ENCODE peak calls at places on chromosome 12, in seven cellular contexts. W is H1, Q is GM12878, L is K562, G is HepG2, M is SK-N-SH, Y is HCT116. X is an unnamed sample.

GRCh38 chr12:87302126-87302732 is 727.0 kb downstream of the C12orf50 start:
- DNase-seq in W (no peak), Q (no peak), L (no peak), G (no peak), M (no peak), Y (no peak), X (no peak)

GRCh38 chr12:75644472-75645072 is 133.2 kb upstream of the KRR1 start:
- DNase-seq in W (no peak), Q (no peak), L (no peak), G (no peak), M (no peak), Y (no peak), X (no peak)

GRCh38 chr12:57759360-57759980 is 4.6 kb downstream of the MARCHF9 start:
- DNase-seq in W (no peak), Q (no peak), L (peak; percentile 58), G (peak; percentile 53), M (peak; percentile 66), Y (no peak), X (no peak)

GRCh38 chr12:57171668-57172067 is 24.2 kb upstream of the LRP1-AS start:
- DNase-seq in W (no peak), Q (no peak), L (no peak), G (no peak), M (no peak), Y (no peak), X (no peak)

GRCh38 chr12:852864-853263 is 96.6 kb downstream of the RAD52 start:
- DNase-seq in W (no peak), Q (no peak), L (no peak), G (no peak), M (no peak), Y (no peak), X (no peak)

GRCh38 chr12:105077435-105077834 is 6.8 kb downstream of the ALDH1L2 start:
- DNase-seq in W (no peak), Q (no peak), L (no peak), G (no peak), M (no peak), Y (no peak), X (no peak)

GRCh38 chr12:180445-180844 is 33.5 kb downstream of the SLC6A12 start:
- DNase-seq in W (no peak), Q (peak; percentile 25), L (peak; percentile 33), G (no peak), M (no peak), Y (no peak), X (no peak)

GRCh38 chr12:78887008-78887407 is 22.4 kb downstream of the SYT1 start:
- DNase-seq in W (no peak), Q (no peak), L (no peak), G (peak; percentile 2), M (no peak), Y (peak; percentile 87), X (no peak)

GRCh38 chr12:15469342-15469741 is 147.0 kb downstream of the PTPRO start:
- DNase-seq in W (no peak), Q (no peak), L (no peak), G (no peak), M (no peak), Y (no peak), X (peak; percentile 13)

GRCh38 chr12:123931686-123932321 is 40.8 kb downstream of the CCDC92 start:
- DNase-seq in W (no peak), Q (no peak), L (no peak), G (no peak), M (no peak), Y (no peak), X (no peak)

GRCh38 chr12:34400423-34400881 is 378.2 kb downstream of the ALG10 start:
- DNase-seq in W (no peak), Q (no peak), L (no peak), G (no peak), M (peak; percentile 1), Y (no peak), X (no peak)

DNA sequence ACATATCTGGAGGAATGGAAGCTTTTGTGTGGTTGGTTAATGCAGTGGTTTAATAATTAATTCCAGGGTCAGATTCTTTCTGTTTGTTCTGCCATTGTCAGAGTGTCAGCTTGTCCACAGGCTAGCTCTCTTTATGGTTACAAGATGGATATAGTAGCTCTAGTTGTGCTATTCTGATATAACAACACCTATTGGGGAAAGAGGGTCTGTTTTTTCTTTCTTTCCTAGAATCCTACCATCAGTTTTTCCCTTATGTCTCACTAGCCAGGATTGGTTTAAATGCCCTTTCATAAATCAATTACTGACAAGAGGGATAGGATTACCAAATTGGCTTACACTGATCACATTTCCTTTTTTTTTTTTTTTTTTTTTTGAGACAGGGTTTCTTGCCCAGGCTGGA is 27.8 kb downstream of the CNOT2 start:
- DNase-seq in W (no peak), Q (no peak), L (no peak), G (peak; percentile 72), M (no peak), Y (no peak), X (no peak)
- TF ChIP-seq YY1 in W (no peak), Q (no peak), L (no peak), G (no peak), M (no peak), Y (no peak), X (no peak)

DNA sequence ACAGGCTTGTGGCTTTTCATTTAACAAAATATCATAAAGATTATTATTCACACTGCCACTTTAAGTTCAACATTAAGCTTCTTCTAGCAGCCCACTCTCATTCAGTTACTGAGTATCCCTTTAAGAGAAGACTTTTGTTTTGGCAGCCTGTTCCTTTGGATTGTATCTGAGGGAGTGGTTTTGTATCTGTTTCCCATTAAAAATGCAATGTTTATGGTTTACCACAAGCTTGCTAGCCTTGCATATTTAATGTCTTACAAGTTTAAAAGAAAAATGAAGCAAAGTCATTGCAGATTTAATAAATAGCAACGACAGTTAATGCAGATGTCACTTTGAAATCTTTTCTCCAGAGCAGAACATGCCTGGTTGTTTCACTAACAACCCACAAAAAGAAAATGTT is 2.0 kb downstream of the DCN start:
- DNase-seq in W (no peak), Q (no peak), L (no peak), G (no peak), M (peak; percentile 7), Y (no peak), X (no peak)
- H3K4me1 ChIP-seq in W (no peaks in the 10 kb centered on the region), Q (no peaks in the 10 kb centered on the region), L (no peaks in the 10 kb centered on the region), G (no peaks in the 10 kb centered on the region), M (peaks cover 29% of the 10 kb centered on the region), Y (no peaks in the 10 kb centered on the region), X (no peaks in the 10 kb centered on the region)

DNA sequence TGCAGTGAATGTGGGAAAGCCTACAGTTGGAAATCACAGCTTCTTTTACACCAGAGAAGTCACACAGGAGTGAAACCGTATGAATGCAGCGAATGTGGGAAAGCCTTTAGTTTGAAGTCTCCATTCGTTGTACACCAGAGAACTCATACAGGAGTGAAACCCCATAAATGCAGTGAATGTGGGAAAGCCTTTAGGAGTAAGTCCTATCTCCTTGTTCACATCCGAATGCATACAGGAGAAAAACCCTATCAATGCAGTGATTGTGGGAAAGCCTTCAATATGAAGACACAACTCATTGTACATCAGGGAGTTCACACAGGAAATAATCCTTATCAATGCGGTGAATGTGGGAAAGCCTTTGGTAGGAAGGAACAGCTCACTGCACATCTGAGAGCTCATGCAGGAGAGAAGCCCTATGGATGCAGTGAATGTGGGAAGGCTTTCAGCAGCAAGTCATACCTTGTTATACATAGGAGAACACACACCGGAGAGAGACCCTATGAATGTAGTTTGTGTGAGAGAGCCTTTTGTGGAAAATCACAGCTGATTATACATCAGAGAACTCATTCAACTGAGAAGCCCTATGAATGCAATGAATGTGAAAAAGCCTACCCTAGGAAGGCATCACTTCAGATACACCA is 24.6 kb downstream of the ZNF26 start:
- DNase-seq in W (no peak), Q (no peak), L (no peak), G (no peak), M (no peak), Y (no peak), X (no peak)
- H3K9me3 ChIP-seq in W (peaks cover 63% of the 10 kb centered on the region), Q (peaks cover 57% of the 10 kb centered on the region), L (peaks cover 16% of the 10 kb centered on the region), G (peaks cover 93% of the 10 kb centered on the region), M (peaks cover 50% of the 10 kb centered on the region), Y (peaks cover 38% of the 10 kb centered on the region), X (peaks cover 52% of the 10 kb centered on the region)

DNA sequence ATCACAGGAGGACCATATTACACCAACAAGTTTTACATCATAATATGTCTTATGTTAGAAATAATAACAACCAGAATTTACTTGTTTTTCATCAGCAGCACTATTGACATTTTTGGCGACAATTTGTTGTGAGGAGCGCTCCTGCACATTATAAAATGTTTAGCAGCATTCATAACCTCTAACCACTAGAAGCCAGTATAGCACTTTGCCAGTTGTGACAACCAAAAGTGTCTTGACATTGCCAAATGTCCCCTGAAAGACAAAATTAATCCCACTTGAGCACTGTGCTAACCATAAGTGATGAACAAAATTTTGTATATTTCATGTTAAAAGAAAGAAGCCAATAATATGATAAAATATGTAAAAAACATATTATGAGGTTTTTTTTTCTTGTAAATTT is 356.9 kb upstream of the LMO3 start:
- DNase-seq in W (no peak), Q (no peak), L (no peak), G (no peak), M (no peak), Y (no peak), X (no peak)
- TF ChIP-seq YY1 in W (no peak), Q (no peak), L (no peak), G (no peak), M (no peak), Y (no peak), X (no peak)

GRCh38 chr12:68367903-68368302 is 35.7 kb upstream of the MDM1 start:
- DNase-seq in W (no peak), Q (no peak), L (no peak), G (no peak), M (no peak), Y (no peak), X (no peak)

GRCh38 chr12:68370006-68370590 is 37.9 kb upstream of the MDM1 start:
- DNase-seq in W (no peak), Q (no peak), L (peak; percentile 84), G (no peak), M (no peak), Y (no peak), X (no peak)

GRCh38 chr12:68367136-68367535 is 35.0 kb upstream of the MDM1 start:
- DNase-seq in W (no peak), Q (no peak), L (no peak), G (no peak), M (no peak), Y (no peak), X (no peak)

GRCh38 chr12:68370667-68371066 is 38.5 kb upstream of the MDM1 start:
- DNase-seq in W (no peak), Q (no peak), L (no peak), G (no peak), M (no peak), Y (no peak), X (no peak)

DNA sequence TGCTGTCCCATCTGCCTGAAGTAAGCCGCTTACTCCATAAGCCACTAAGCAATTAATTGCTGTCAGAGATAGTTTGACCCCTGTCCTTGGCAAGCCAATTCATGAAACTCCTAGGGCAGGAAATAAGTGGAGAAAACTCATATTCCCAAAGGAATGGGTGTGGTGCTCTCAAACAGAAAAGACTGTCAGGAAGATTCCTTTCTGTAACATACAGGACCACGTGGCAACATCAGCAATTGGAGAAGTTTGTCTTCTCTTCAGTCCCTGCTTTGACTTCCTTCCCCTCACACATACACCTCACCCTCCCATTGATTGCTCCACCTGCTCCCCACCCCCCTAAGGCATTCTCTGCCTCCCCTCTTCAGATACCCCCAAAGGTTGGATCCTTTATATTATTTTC is 36.2 kb upstream of the MDM1 start:
- DNase-seq in W (no peak), Q (no peak), L (no peak), G (no peak), M (no peak), Y (no peak), X (no peak)
- H3K4me1 ChIP-seq in W (peaks cover 10% of the 10 kb centered on the region), Q (peaks cover 26% of the 10 kb centered on the region), L (peaks cover 54% of the 10 kb centered on the region), G (peaks cover 13% of the 10 kb centered on the region), M (no peaks in the 10 kb centered on the region), Y (peaks cover 16% of the 10 kb centered on the region), X (no peaks in the 10 kb centered on the region)

GRCh38 chr12:111304642-111305071 is 64.2 kb downstream of the PHETA1 start:
- DNase-seq in W (peak; percentile 61), Q (no peak), L (peak; percentile 66), G (no peak), M (no peak), Y (peak; percentile 52), X (peak; percentile 57)
- H3K9me3 ChIP-seq in W (peaks cover 22% of the 10 kb centered on the region), Q (peaks cover 23% of the 10 kb centered on the region), L (peaks cover 19% of the 10 kb centered on the region), G (peaks cover 30% of the 10 kb centered on the region), M (peaks cover 9% of the 10 kb centered on the region), Y (peaks cover 26% of the 10 kb centered on the region), X (peaks cover 38% of the 10 kb centered on the region)

X was measured in NT2/D1.